ENCODE peak calls at places on chromosomes 16 and 17, in ten cellular contexts. One of them, this sample, is unnamed.

GRCh38 chr16:85483424-85483823 is 129.7 kb upstream of the GSE1 start:
- DNase-seq in activated CD8-positive, alpha-beta T cell treated with anti-CD3 and anti-CD28 coated beads, Interleukin-2, amount 10 ng/mL, durations not matched to agents 7 days and 5 days: no peak
- DNase-seq in ovary: no peak
- DNase-seq in activated naive CD4-positive, alpha-beta T cell: no peak
- DNase-seq in caudate nucleus: no peak
- DNase-seq in thoracic aorta: no peak
- DNase-seq in dorsolateral prefrontal cortex: no peak
- DNase-seq in EL: no peak
- DNase-seq in GF-D8: no peak
- DNase-seq in iris pigment epithelial cell: no peak
- DNase-seq in this sample: no peak

GRCh38 chr17:67912656-67913055 is 83.6 kb downstream of the C17orf58 start:
- DNase-seq in GF-D8: no peak
- DNase-seq in caudate nucleus: no peak
- DNase-seq in EL: no peak
- DNase-seq in thoracic aorta: no peak
- DNase-seq in activated naive CD4-positive, alpha-beta T cell: no peak
- DNase-seq in ovary: no peak
- DNase-seq in iris pigment epithelial cell: no peak
- DNase-seq in activated CD8-positive, alpha-beta T cell treated with anti-CD3 and anti-CD28 coated beads, Interleukin-2, amount 10 ng/mL, durations not matched to agents 7 days and 5 days: no peak
- DNase-seq in dorsolateral prefrontal cortex: no peak
- DNase-seq in this sample: no peak

GRCh38 chr17:8151641-8152111 is 528 bp downstream of the PER1 start:
- DNase-seq in EL: peak
- DNase-seq in activated CD8-positive, alpha-beta T cell treated with anti-CD3 and anti-CD28 coated beads, Interleukin-2, amount 10 ng/mL, durations not matched to agents 7 days and 5 days: no peak
- DNase-seq in activated naive CD4-positive, alpha-beta T cell: no peak
- DNase-seq in iris pigment epithelial cell: peak
- DNase-seq in dorsolateral prefrontal cortex: peak
- DNase-seq in caudate nucleus: peak
- DNase-seq in GF-D8: no peak
- DNase-seq in ovary: peak
- DNase-seq in thoracic aorta: peak
- DNase-seq in this sample: peak

GRCh38 chr17:40536731-40537171 is 28.5 kb downstream of the CCR7 start:
- DNase-seq in EL: peak
- DNase-seq in caudate nucleus: no peak
- DNase-seq in GF-D8: no peak
- DNase-seq in thoracic aorta: no peak
- DNase-seq in ovary: peak
- DNase-seq in iris pigment epithelial cell: no peak
- DNase-seq in activated CD8-positive, alpha-beta T cell treated with anti-CD3 and anti-CD28 coated beads, Interleukin-2, amount 10 ng/mL, durations not matched to agents 7 days and 5 days: no peak
- DNase-seq in dorsolateral prefrontal cortex: peak
- DNase-seq in activated naive CD4-positive, alpha-beta T cell: no peak
- DNase-seq in this sample: no peak

GRCh38 chr17:42669705-42670198 is 7.0 kb downstream of the PLEKHH3 start:
- DNase-seq in dorsolateral prefrontal cortex: no peak
- DNase-seq in GF-D8: no peak
- DNase-seq in caudate nucleus: no peak
- DNase-seq in thoracic aorta: no peak
- DNase-seq in activated CD8-positive, alpha-beta T cell treated with anti-CD3 and anti-CD28 coated beads, Interleukin-2, amount 10 ng/mL, durations not matched to agents 7 days and 5 days: no peak
- DNase-seq in iris pigment epithelial cell: no peak
- DNase-seq in EL: no peak
- DNase-seq in ovary: no peak
- DNase-seq in activated naive CD4-positive, alpha-beta T cell: no peak
- DNase-seq in this sample: no peak

GRCh38 chr17:11176549-11176948 is 64.5 kb upstream of the SHISA6 start:
- DNase-seq in iris pigment epithelial cell: no peak
- DNase-seq in activated naive CD4-positive, alpha-beta T cell: no peak
- DNase-seq in caudate nucleus: no peak
- DNase-seq in EL: no peak
- DNase-seq in ovary: no peak
- DNase-seq in dorsolateral prefrontal cortex: no peak
- DNase-seq in activated CD8-positive, alpha-beta T cell treated with anti-CD3 and anti-CD28 coated beads, Interleukin-2, amount 10 ng/mL, durations not matched to agents 7 days and 5 days: no peak
- DNase-seq in thoracic aorta: no peak
- DNase-seq in GF-D8: no peak
- DNase-seq in this sample: no peak

GRCh38 chr17:73645050-73645871 is 1.0 kb upstream of the SDK2 start:
- DNase-seq in GF-D8: no peak
- DNase-seq in dorsolateral prefrontal cortex: peak
- DNase-seq in activated CD8-positive, alpha-beta T cell treated with anti-CD3 and anti-CD28 coated beads, Interleukin-2, amount 10 ng/mL, durations not matched to agents 7 days and 5 days: peak
- DNase-seq in ovary: peak
- DNase-seq in thoracic aorta: no peak
- DNase-seq in EL: no peak
- DNase-seq in activated naive CD4-positive, alpha-beta T cell: no peak
- DNase-seq in iris pigment epithelial cell: peak
- DNase-seq in caudate nucleus: peak
- DNase-seq in this sample: no peak

GRCh38 chr17:73586921-73587680 is 57.1 kb downstream of the SDK2 start:
- DNase-seq in thoracic aorta: no peak
- DNase-seq in GF-D8: no peak
- DNase-seq in activated naive CD4-positive, alpha-beta T cell: no peak
- DNase-seq in activated CD8-positive, alpha-beta T cell treated with anti-CD3 and anti-CD28 coated beads, Interleukin-2, amount 10 ng/mL, durations not matched to agents 7 days and 5 days: no peak
- DNase-seq in ovary: no peak
- DNase-seq in EL: no peak
- DNase-seq in dorsolateral prefrontal cortex: no peak
- DNase-seq in iris pigment epithelial cell: no peak
- DNase-seq in caudate nucleus: no peak
- DNase-seq in this sample: no peak

GRCh38 chr17:36680701-36681202 is 79.4 kb downstream of the MRM1 start:
- DNase-seq in iris pigment epithelial cell: no peak
- DNase-seq in GF-D8: no peak
- DNase-seq in caudate nucleus: no peak
- DNase-seq in EL: no peak
- DNase-seq in dorsolateral prefrontal cortex: no peak
- DNase-seq in activated CD8-positive, alpha-beta T cell treated with anti-CD3 and anti-CD28 coated beads, Interleukin-2, amount 10 ng/mL, durations not matched to agents 7 days and 5 days: no peak
- DNase-seq in thoracic aorta: no peak
- DNase-seq in ovary: no peak
- DNase-seq in activated naive CD4-positive, alpha-beta T cell: no peak
- DNase-seq in this sample: no peak

GRCh38 chr16:88455610-88456355 is 2.7 kb downstream of the ZFPM1 start:
- DNase-seq in caudate nucleus: no peak
- DNase-seq in GF-D8: peak
- DNase-seq in EL: peak
- DNase-seq in activated CD8-positive, alpha-beta T cell treated with anti-CD3 and anti-CD28 coated beads, Interleukin-2, amount 10 ng/mL, durations not matched to agents 7 days and 5 days: peak
- DNase-seq in activated naive CD4-positive, alpha-beta T cell: peak
- DNase-seq in ovary: peak
- DNase-seq in iris pigment epithelial cell: peak
- DNase-seq in thoracic aorta: no peak
- DNase-seq in dorsolateral prefrontal cortex: no peak
- DNase-seq in this sample: peak

GRCh38 chr16:67598527-67598926 is 36.2 kb downstream of the CTCF start:
- DNase-seq in activated CD8-positive, alpha-beta T cell treated with anti-CD3 and anti-CD28 coated beads, Interleukin-2, amount 10 ng/mL, durations not matched to agents 7 days and 5 days: no peak
- DNase-seq in caudate nucleus: no peak
- DNase-seq in ovary: no peak
- DNase-seq in dorsolateral prefrontal cortex: no peak
- DNase-seq in activated naive CD4-positive, alpha-beta T cell: no peak
- DNase-seq in iris pigment epithelial cell: peak
- DNase-seq in GF-D8: no peak
- DNase-seq in EL: no peak
- DNase-seq in thoracic aorta: no peak
- DNase-seq in this sample: no peak

GRCh38 chr17:63222655-63223054 is 223.5 kb downstream of the CYB561 start:
- DNase-seq in activated naive CD4-positive, alpha-beta T cell: no peak
- DNase-seq in iris pigment epithelial cell: peak
- DNase-seq in caudate nucleus: no peak
- DNase-seq in activated CD8-positive, alpha-beta T cell treated with anti-CD3 and anti-CD28 coated beads, Interleukin-2, amount 10 ng/mL, durations not matched to agents 7 days and 5 days: no peak
- DNase-seq in GF-D8: no peak
- DNase-seq in dorsolateral prefrontal cortex: no peak
- DNase-seq in ovary: no peak
- DNase-seq in thoracic aorta: no peak
- DNase-seq in EL: peak
- DNase-seq in this sample: no peak

GRCh38 chr17:77271421-77271820 is 130.7 kb downstream of the SEC14L1 start:
- DNase-seq in ovary: no peak
- DNase-seq in thoracic aorta: no peak
- DNase-seq in dorsolateral prefrontal cortex: no peak
- DNase-seq in activated naive CD4-positive, alpha-beta T cell: no peak
- DNase-seq in caudate nucleus: no peak
- DNase-seq in iris pigment epithelial cell: no peak
- DNase-seq in GF-D8: no peak
- DNase-seq in EL: no peak
- DNase-seq in activated CD8-positive, alpha-beta T cell treated with anti-CD3 and anti-CD28 coated beads, Interleukin-2, amount 10 ng/mL, durations not matched to agents 7 days and 5 days: no peak
- DNase-seq in this sample: no peak

GRCh38 chr17:31051517-31051916 is 43.3 kb upstream of the NF1 start:
- DNase-seq in activated CD8-positive, alpha-beta T cell treated with anti-CD3 and anti-CD28 coated beads, Interleukin-2, amount 10 ng/mL, durations not matched to agents 7 days and 5 days: no peak
- DNase-seq in GF-D8: no peak
- DNase-seq in activated naive CD4-positive, alpha-beta T cell: no peak
- DNase-seq in ovary: no peak
- DNase-seq in thoracic aorta: no peak
- DNase-seq in dorsolateral prefrontal cortex: no peak
- DNase-seq in iris pigment epithelial cell: peak
- DNase-seq in EL: no peak
- DNase-seq in caudate nucleus: no peak
- DNase-seq in this sample: no peak

GRCh38 chr17:66715076-66715675 is 119.7 kb upstream of the CACNG5 start:
- DNase-seq in thoracic aorta: no peak
- DNase-seq in dorsolateral prefrontal cortex: no peak
- DNase-seq in GF-D8: no peak
- DNase-seq in caudate nucleus: no peak
- DNase-seq in activated CD8-positive, alpha-beta T cell treated with anti-CD3 and anti-CD28 coated beads, Interleukin-2, amount 10 ng/mL, durations not matched to agents 7 days and 5 days: no peak
- DNase-seq in EL: no peak
- DNase-seq in iris pigment epithelial cell: no peak
- DNase-seq in ovary: no peak
- DNase-seq in activated naive CD4-positive, alpha-beta T cell: no peak
- DNase-seq in this sample: no peak

GRCh38 chr17:7769854-7770253 is 52.3 kb downstream of the DNAH2 start:
- DNase-seq in caudate nucleus: no peak
- DNase-seq in dorsolateral prefrontal cortex: no peak
- DNase-seq in ovary: no peak
- DNase-seq in EL: no peak
- DNase-seq in thoracic aorta: no peak
- DNase-seq in activated naive CD4-positive, alpha-beta T cell: no peak
- DNase-seq in iris pigment epithelial cell: no peak
- DNase-seq in activated CD8-positive, alpha-beta T cell treated with anti-CD3 and anti-CD28 coated beads, Interleukin-2, amount 10 ng/mL, durations not matched to agents 7 days and 5 days: no peak
- DNase-seq in GF-D8: no peak
- DNase-seq in this sample: no peak

GRCh38 chr16:1102921-1103648 is 7.0 kb upstream of the C1QTNF8 start:
- DNase-seq in GF-D8: no peak
- DNase-seq in ovary: peak
- DNase-seq in thoracic aorta: no peak
- DNase-seq in caudate nucleus: no peak
- DNase-seq in dorsolateral prefrontal cortex: no peak
- DNase-seq in iris pigment epithelial cell: no peak
- DNase-seq in activated naive CD4-positive, alpha-beta T cell: peak
- DNase-seq in EL: peak
- DNase-seq in activated CD8-positive, alpha-beta T cell treated with anti-CD3 and anti-CD28 coated beads, Interleukin-2, amount 10 ng/mL, durations not matched to agents 7 days and 5 days: peak
- DNase-seq in this sample: no peak

GRCh38 chr16:86611517-86611840 is 33.1 kb downstream of the FOXL1 start:
- DNase-seq in EL: peak
- DNase-seq in dorsolateral prefrontal cortex: no peak
- DNase-seq in ovary: no peak
- DNase-seq in activated naive CD4-positive, alpha-beta T cell: no peak
- DNase-seq in activated CD8-positive, alpha-beta T cell treated with anti-CD3 and anti-CD28 coated beads, Interleukin-2, amount 10 ng/mL, durations not matched to agents 7 days and 5 days: no peak
- DNase-seq in GF-D8: no peak
- DNase-seq in caudate nucleus: no peak
- DNase-seq in thoracic aorta: no peak
- DNase-seq in iris pigment epithelial cell: peak
- DNase-seq in this sample: no peak

GRCh38 chr16:74723224-74723623 is 22.6 kb upstream of the MLKL start:
- DNase-seq in GF-D8: no peak
- DNase-seq in EL: no peak
- DNase-seq in caudate nucleus: no peak
- DNase-seq in activated naive CD4-positive, alpha-beta T cell: no peak
- DNase-seq in iris pigment epithelial cell: no peak
- DNase-seq in dorsolateral prefrontal cortex: no peak
- DNase-seq in thoracic aorta: no peak
- DNase-seq in ovary: no peak
- DNase-seq in activated CD8-positive, alpha-beta T cell treated with anti-CD3 and anti-CD28 coated beads, Interleukin-2, amount 10 ng/mL, durations not matched to agents 7 days and 5 days: no peak
- DNase-seq in this sample: no peak

GRCh38 chr16:13919330-13919682 is 648 bp upstream of the ERCC4 start:
- DNase-seq in GF-D8: no peak
- DNase-seq in dorsolateral prefrontal cortex: no peak
- DNase-seq in caudate nucleus: no peak
- DNase-seq in activated CD8-positive, alpha-beta T cell treated with anti-CD3 and anti-CD28 coated beads, Interleukin-2, amount 10 ng/mL, durations not matched to agents 7 days and 5 days: no peak
- DNase-seq in iris pigment epithelial cell: peak
- DNase-seq in ovary: no peak
- DNase-seq in thoracic aorta: no peak
- DNase-seq in EL: no peak
- DNase-seq in activated naive CD4-positive, alpha-beta T cell: no peak
- DNase-seq in this sample: no peak

GRCh38 chr16:16138034-16138635 is 85.2 kb downstream of the ABCC6 start:
- DNase-seq in iris pigment epithelial cell: no peak
- DNase-seq in activated CD8-positive, alpha-beta T cell treated with anti-CD3 and anti-CD28 coated beads, Interleukin-2, amount 10 ng/mL, durations not matched to agents 7 days and 5 days: no peak
- DNase-seq in caudate nucleus: no peak
- DNase-seq in dorsolateral prefrontal cortex: no peak
- DNase-seq in activated naive CD4-positive, alpha-beta T cell: no peak
- DNase-seq in GF-D8: no peak
- DNase-seq in ovary: no peak
- DNase-seq in EL: no peak
- DNase-seq in thoracic aorta: no peak
- DNase-seq in this sample: no peak

GRCh38 chr16:31455601-31456314 is 3.5 kb upstream of the ARMC5 start:
- DNase-seq in thoracic aorta: no peak
- DNase-seq in activated CD8-positive, alpha-beta T cell treated with anti-CD3 and anti-CD28 coated beads, Interleukin-2, amount 10 ng/mL, durations not matched to agents 7 days and 5 days: peak
- DNase-seq in ovary: peak
- DNase-seq in caudate nucleus: no peak
- DNase-seq in activated naive CD4-positive, alpha-beta T cell: no peak
- DNase-seq in dorsolateral prefrontal cortex: no peak
- DNase-seq in GF-D8: no peak
- DNase-seq in EL: no peak
- DNase-seq in iris pigment epithelial cell: peak
- DNase-seq in this sample: no peak

This sample was measured in NCI-H226.